ENCODE peak calls at places on chromosomes 13 and 19, in seven cellular contexts. J, H, U, I, K, V and R are unnamed samples.

GRCh38 chr13:72757792-72758535 is 23.7 kb downstream of the DIS3 start:
- DNase-seq in V (no peak), H (no peak), J (no peak), I (no peak), U (no peak), K (no peak), R (no peak)

GRCh38 chr19:39937094-39937493 is 2.7 kb upstream of the FCGBP start:
- DNase-seq in V (peak; percentile 36), K (no peak), H (no peak), I (no peak), J (no peak), U (no peak), R (no peak)

GRCh38 chr19:53847555-53847954 is 20.1 kb upstream of the MYADM start:
- DNase-seq in I (no peak), U (no peak), H (no peak), V (no peak), K (no peak), J (no peak), R (no peak)

GRCh38 chr13:60453490-60453889 is 56.5 kb downstream of the TDRD3 start:
- DNase-seq in V (no peak), U (no peak), I (no peak), H (no peak), K (no peak), J (no peak), R (no peak)

GRCh38 chr19:15448778-15449619 is 757 bp downstream of the WIZ start:
- DNase-seq in J (no peak), H (peak; percentile 26), U (no peak), K (peak; percentile 60), I (no peak), V (no peak), R (no peak)

GRCh38 chr13:113816925-113817859 is 46.7 kb downstream of the GAS6 start:
- DNase-seq in K (peak; percentile 91), V (no peak), H (peak; percentile 57), I (peak; percentile 76), U (peak; percentile 79), J (no peak), R (no peak)

GRCh38 chr13:53060840-53061485 is 32.4 kb downstream of the OLFM4 start:
- DNase-seq in J (no peak), H (no peak), K (no peak), V (no peak), I (no peak), U (no peak), R (no peak)

GRCh38 chr19:54188224-54188871 is 1.0 kb downstream of the MBOAT7 start:
- DNase-seq in U (no peak), K (no peak), J (no peak), V (no peak), I (no peak), H (peak; percentile 91), R (no peak)

GRCh38 chr13:83753912-83754624 is 128.2 kb downstream of the SLITRK1 start:
- DNase-seq in I (no peak), V (no peak), J (no peak), H (no peak), K (no peak), U (no peak), R (no peak)

GRCh38 chr13:83752141-83752540 is 130.1 kb downstream of the SLITRK1 start:
- DNase-seq in U (no peak), V (no peak), K (no peak), H (no peak), J (no peak), I (peak; percentile 16), R (no peak)
- H3K4me3 ChIP-seq in U (no peak overlapping the region), V (no peak overlapping the region), K (no peak overlapping the region), H (no peak overlapping the region), J (no peak overlapping the region), I (no peak overlapping the region), R (no peak overlapping the region)

DNA sequence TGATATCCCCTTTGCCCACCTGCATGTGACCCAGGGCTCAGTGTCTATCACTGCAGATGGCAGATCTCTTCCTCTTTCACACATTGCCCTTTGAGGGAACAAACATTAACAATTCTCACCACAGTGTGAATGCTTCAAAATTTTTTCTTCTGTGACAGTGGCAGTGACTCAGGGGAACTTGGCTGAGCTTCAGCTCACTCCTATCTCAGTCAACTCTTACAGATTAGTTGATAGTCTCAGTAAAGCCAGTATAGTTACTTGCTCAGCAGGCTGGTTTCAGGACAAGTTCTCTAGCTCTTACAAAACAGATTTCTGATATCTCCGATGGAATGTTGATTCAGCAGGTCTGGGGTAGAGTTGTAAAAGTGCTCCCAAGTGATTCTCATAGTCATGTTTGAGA is 166.9 kb downstream of the DLEU7 start:
- DNase-seq in J (no peak), I (no peak), U (no peak), K (no peak), H (peak; percentile 7), V (no peak), R (no peak)
- TF ChIP-seq SIN3A in J (no peak), I (no peak), U (no peak), K (no peak), H (no peak), V (no peak), R (no peak)

DNA sequence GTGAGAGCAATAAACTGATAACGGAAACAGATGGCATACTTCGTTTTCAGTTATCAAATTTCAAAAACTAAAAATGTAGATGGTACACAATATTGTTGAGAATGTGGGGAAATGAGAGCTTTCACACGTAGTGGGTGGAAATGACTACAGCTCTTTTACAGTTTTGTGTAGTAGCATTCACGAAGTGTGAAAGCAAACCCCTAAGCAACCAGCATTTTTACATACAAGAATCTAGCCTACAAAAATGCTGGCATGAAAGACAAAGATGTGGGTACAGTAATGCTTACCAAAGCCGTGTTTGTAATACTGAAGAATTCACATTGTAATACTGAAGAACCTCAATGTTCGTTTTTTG is 6.3 kb upstream of the ZNF283 start:
- DNase-seq in K (no peak), J (no peak), I (no peak), H (no peak), V (no peak), U (no peak), R (no peak)
- H3K4me3 ChIP-seq in K (peak overlapping the region; percentile 44), J (no peak overlapping the region), I (no peak overlapping the region), H (no peak overlapping the region), V (no peak overlapping the region), U (no peak overlapping the region), R (no peak overlapping the region)

DNA sequence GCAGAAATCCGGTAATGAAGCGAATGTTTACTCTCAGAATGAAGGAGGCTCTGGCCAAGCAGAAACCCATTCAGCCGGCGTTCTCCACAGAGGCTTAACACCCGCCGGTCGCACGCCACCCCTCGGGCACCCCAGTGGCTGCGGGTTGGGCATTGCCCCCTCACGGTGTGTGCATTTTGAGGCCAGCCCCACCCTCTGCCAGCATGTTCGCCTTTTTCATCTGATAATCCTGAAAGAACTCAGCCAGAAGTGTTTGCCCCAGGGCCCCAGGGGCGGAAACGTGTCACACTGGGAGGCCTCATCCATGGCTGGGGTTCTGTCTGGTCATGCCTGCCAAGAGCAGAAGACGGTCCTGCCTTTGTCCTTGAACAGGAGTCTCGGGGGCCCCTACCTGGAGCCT is 34.2 kb downstream of the COMP start:
- DNase-seq in I (no peak), H (no peak), U (no peak), K (peak; percentile 73), V (no peak), J (no peak), R (no peak)
- TF ChIP-seq SIN3A in I (no peak), H (no peak), U (no peak), K (no peak), V (no peak), J (no peak), R (no peak)

GRCh38 chr19:11833541-11833940 is 15.0 kb upstream of the ZNF439 start:
- DNase-seq in U (no peak), K (no peak), J (no peak), I (no peak), H (no peak), V (no peak), R (no peak)
- H3K4me3 ChIP-seq in U (no peak overlapping the region), K (no peak overlapping the region), J (no peak overlapping the region), I (no peak overlapping the region), H (no peak overlapping the region), V (no peak overlapping the region), R (no peak overlapping the region)